ENCODE peak calls at places on chromosomes 3 and 15, in five cellular contexts. P, Z, N, E and B are unnamed samples.

GRCh38 chr3:71063768-71064287 is 519.7 kb downstream of the FOXP1 start:
- DNase-seq in N (peak), P (peak), E (peak), Z (peak), B (no peak)

GRCh38 chr15:61702224-61703120 is 357.8 kb downstream of the VPS13C start:
- DNase-seq in N (no peak), Z (no peak), P (no peak), E (no peak), B (peak)

GRCh38 chr3:160401301-160402095 is 2.0 kb downstream of the SMC4 start:
- DNase-seq in N (no peak), P (no peak), E (peak), Z (peak), B (no peak)

GRCh38 chr15:85164841-85165466 is 183.3 kb downstream of the PDE8A start:
- DNase-seq in N (no peak), P (no peak), E (no peak), Z (no peak), B (peak)

GRCh38 chr3:125634346-125634964 is 39.2 kb upstream of the OSBPL11 start:
- DNase-seq in P (no peak), N (no peak), Z (peak), E (no peak), B (no peak)

GRCh38 chr3:167300210-167300609 is 79.9 kb downstream of the ZBBX start:
- DNase-seq in N (no peak), E (no peak), P (no peak), Z (no peak), B (no peak)

GRCh38 chr15:95884276-95884675 is 446.2 kb upstream of the NR2F2 start:
- DNase-seq in N (no peak), E (no peak), Z (no peak), P (no peak), B (no peak)

GRCh38 chr3:191774485-191774884 is 313.5 kb downstream of the PYDC2 start:
- DNase-seq in N (no peak), P (no peak), E (no peak), Z (no peak), B (no peak)

GRCh38 chr15:27222479-27222878 is 251.5 kb downstream of the GABRG3 start:
- DNase-seq in E (no peak), P (no peak), Z (no peak), N (no peak), B (no peak)

GRCh38 chr3:40768536-40768935 is 243.8 kb downstream of the ZNF621 start:
- DNase-seq in E (no peak), P (no peak), N (no peak), Z (no peak), B (no peak)

GRCh38 chr3:126245811-126246727 is 65.7 kb upstream of the ALDH1L1 start:
- DNase-seq in E (peak), Z (peak), N (peak), P (no peak), B (no peak)

GRCh38 chr3:52136513-52136912 is 17.7 kb downstream of the POC1A start:
- DNase-seq in N (no peak), P (no peak), E (no peak), Z (no peak), B (peak)

GRCh38 chr3:148372476-148372875 is 325.2 kb upstream of the AGTR1 start:
- DNase-seq in Z (no peak), N (no peak), E (no peak), P (no peak), B (no peak)

DNA sequence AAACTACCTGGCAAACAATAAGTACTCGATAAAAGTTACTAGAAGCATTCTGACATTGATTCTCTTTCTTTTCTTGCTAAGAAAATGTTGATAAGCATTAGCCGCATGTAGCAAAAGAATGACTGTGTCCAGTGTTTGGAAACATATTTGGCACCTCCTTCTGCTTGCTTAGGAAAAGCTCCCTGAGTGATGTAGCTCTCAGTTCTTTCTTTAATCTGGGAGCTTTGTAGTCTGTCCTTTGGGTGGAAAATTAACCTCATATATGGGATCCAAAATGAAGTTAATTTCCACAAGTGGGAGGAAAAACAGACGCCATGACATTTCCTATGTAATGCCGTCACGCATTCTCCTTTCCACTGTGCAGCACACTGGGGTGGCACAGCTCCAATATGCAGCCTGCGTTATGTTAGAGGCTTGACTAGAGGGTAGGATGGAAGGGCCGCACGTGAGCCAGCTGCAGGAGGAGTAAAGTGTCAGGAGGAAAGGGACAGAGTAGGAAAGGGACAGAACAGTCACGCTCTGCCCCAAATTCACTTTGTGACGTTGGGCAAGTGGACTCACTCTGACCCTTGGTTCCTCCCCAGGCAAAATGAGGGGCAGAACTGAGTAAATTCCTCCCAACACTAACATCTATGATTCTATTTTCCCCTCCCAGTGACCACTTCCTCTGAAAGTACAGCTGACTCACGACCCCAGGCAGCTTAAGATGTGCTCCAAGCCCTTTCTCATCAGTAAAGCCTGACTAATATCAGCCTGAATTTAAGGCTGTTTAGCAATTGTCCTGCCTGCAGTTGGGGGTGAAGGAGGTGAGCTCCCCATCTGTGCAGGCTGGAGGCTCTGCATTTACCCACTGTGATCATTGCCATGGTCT is 176.4 kb upstream of the PFN2 start:
- DNase-seq in N (peak), E (peak), Z (no peak), P (no peak), B (no peak)
- H3K4me3 ChIP-seq in N (no peak), E (peak), Z (no peak), P (no peak), B (no peak)

DNA sequence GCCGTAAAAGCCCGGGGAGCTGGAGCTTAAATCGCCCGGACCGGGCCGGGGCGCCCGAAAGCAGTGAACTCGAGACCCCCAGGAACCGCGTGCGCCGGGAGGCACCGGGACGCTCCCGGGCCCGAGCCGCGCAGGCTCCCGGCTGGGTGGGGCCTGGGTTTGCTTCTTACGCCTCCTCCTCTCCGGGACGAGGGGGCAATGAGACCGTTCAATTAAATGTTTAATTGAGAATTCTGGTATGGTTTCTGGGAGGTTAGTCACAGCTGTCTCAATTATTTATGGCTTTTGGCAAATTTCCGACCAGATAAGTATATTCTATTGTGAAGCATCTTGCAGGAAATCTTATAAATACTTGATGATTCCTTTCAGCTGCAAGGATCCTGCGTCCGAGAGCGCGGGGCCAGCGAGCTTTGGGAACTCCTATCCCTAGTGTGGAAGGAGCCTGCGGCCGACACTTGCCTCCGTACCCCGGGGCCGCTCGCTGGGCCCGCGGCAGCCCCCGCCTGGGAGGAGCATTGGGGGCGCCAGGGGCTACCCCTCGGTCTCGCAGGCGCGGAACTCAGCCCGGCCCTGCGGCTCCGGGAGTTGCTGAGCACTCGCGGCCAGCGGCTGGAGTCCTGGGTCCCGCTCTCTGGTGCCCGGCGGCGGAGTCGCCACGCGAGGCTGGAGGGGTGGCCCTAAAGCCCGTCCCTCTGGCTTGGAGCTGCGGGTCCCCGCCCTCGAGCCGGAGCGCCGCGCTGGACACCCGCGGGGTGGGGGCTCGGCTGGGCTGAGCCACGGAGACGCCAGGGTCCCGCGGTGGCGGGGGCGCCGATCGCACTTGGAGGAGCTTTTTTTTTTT is 10.3 kb downstream of the ISL2 start:
- DNase-seq in P (no peak), E (peak), Z (no peak), N (no peak), B (no peak)
- H3K4me3 ChIP-seq in P (peak), E (peak), Z (peak), N (peak), B (no peak)

GRCh38 chr15:56916825-56917477 is 1.5 kb upstream of the TCF12 start:
- DNase-seq in E (no peak), Z (no peak), N (no peak), P (no peak), B (no peak)
- H3K4me3 ChIP-seq in E (no peak), Z (no peak), N (peak), P (peak), B (no peak)

GRCh38 chr3:45628746-45629145 is 34.2 kb downstream of the LIMD1 start:
- DNase-seq in Z (peak), P (no peak), N (no peak), E (peak), B (no peak)
- H3K4me3 ChIP-seq in Z (no peak), P (no peak), N (no peak), E (no peak), B (no peak)

DNA sequence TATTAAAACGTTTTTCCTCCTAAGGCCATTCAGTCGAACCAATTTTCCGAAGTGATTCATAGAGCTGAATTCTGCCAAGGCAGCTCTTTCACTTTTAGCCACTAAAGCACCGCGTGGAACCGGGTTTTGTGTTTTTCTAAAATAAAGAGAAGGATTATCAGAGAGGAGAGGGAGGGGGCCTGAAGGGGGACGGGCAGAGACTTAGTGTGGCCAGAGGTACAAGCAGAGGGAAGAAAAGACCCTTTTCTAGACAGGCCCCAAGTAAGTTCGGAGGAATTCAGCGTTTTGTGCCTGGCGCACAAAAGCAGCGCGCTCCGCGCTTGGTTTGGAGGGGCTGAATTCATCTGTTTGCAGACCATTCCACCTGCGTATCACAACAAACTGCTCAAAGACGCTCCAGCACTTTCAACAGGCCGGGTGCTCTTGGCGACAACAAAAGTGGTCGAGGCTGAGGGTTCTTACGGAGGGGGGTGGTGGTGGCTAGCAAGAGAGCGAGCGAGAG is 1.1 kb upstream of the FEZF2 start:
- DNase-seq in N (no peak), Z (no peak), P (no peak), E (peak), B (no peak)
- H3K4me3 ChIP-seq in N (no peak), Z (no peak), P (peak), E (no peak), B (no peak)

DNA sequence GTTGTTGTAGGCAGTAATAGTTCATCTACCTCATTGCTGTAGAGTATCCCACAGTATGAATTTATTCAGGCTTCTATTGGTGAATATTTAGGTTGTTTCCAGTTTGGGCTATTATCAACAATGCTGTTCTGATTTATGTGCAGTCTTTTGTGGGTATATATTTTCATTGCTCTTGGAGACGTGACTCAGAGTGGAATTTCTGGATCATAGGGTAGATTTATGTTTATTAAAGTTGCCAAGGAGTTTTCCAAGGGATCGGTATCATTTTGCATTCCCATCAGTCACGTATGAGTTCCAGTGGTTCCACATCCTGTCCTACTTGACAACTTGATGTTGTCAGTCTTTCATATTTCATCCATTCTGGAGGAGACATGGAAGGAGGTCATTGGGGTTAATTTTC is 8.4 kb upstream of the HRH1 start:
- DNase-seq in P (no peak), N (no peak), Z (no peak), E (peak), B (no peak)
- H3K4me3 ChIP-seq in P (no peak), N (no peak), Z (no peak), E (no peak), B (no peak)